ENCODE peak calls at places on chromosomes 12 and 14, in five cellular contexts. X, Q, W, S and B are unnamed samples.

GRCh38 chr14:105292810-105293711 is 7.7 kb downstream of the BRF1 start:
- DNase-seq in X (no peak), Q (no peak), W (no peak), S (no peak), B (peak; percentile 50)

GRCh38 chr12:122088181-122088810 is 9.7 kb downstream of the MLXIP start:
- DNase-seq in X (no peak), Q (peak; percentile 57), W (no peak), S (no peak), B (no peak)

GRCh38 chr12:67843257-67843656 is 146.0 kb upstream of the IFNG-AS1 start:
- DNase-seq in X (no peak), Q (no peak), W (no peak), S (no peak), B (no peak)

GRCh38 chr14:99972748-99973466 is 92.3 kb upstream of the EVL start:
- DNase-seq in X (no peak), Q (no peak), W (no peak), S (no peak), B (no peak)

GRCh38 chr14:85529803-85530574 is at the start of gene FLRT2:
- DNase-seq in X (peak; percentile 72), Q (no peak), W (no peak), S (peak; percentile 53), B (peak; percentile 88)

GRCh38 chr14:73759183-73759713 is 45.1 kb upstream of the PNMA1 start:
- DNase-seq in X (peak; percentile 85), Q (no peak), W (no peak), S (peak; percentile 60), B (peak; percentile 66)

GRCh38 chr14:52258783-52259182 is 8.7 kb upstream of the PTGDR start:
- DNase-seq in X (no peak), Q (no peak), W (no peak), S (no peak), B (no peak)

GRCh38 chr12:131114942-131115584 is 161.4 kb downstream of the ADGRD1 start:
- DNase-seq in X (peak; percentile 40), Q (no peak), W (no peak), S (no peak), B (no peak)

GRCh38 chr12:51536159-51536558 is 54.9 kb upstream of the SCN8A start:
- DNase-seq in X (no peak), Q (no peak), W (no peak), S (no peak), B (no peak)

GRCh38 chr14:89428556-89429196 is 11.6 kb upstream of the FOXN3 start:
- DNase-seq in X (peak; percentile 60), Q (peak; percentile 77), W (no peak), S (no peak), B (no peak)

GRCh38 chr12:98838282-98838681 is 193.2 kb downstream of the APAF1 start:
- DNase-seq in X (no peak), Q (no peak), W (no peak), S (no peak), B (no peak)

GRCh38 chr12:46553266-46553665 is 180.7 kb upstream of the SLC38A2 start:
- DNase-seq in X (no peak), Q (no peak), W (no peak), S (no peak), B (no peak)

GRCh38 chr14:98208943-98209342 is 1063.1 kb downstream of the BCL11B start:
- DNase-seq in X (no peak), Q (no peak), W (no peak), S (no peak), B (no peak)

GRCh38 chr14:102238131-102238530 is 66.8 kb downstream of the MOK start:
- DNase-seq in X (no peak), Q (no peak), W (no peak), S (no peak), B (no peak)

GRCh38 chr12:2378835-2379330 is 326.1 kb downstream of the CACNA1C start:
- DNase-seq in X (no peak), Q (no peak), W (peak; percentile 72), S (no peak), B (no peak)

GRCh38 chr12:3628629-3629028 is 124.3 kb downstream of the CRACR2A start:
- DNase-seq in X (no peak), Q (no peak), W (no peak), S (no peak), B (no peak)

GRCh38 chr12:113231275-113232231 is 10.3 kb downstream of the TPCN1 start:
- DNase-seq in X (peak; percentile 26), Q (no peak), W (no peak), S (no peak), B (no peak)

GRCh38 chr12:81000831-81001230 is 63.1 kb upstream of the LIN7A start:
- DNase-seq in X (no peak), Q (no peak), W (no peak), S (no peak), B (no peak)

GRCh38 chr14:59483360-59483759 is 848 bp downstream of the L3HYPDH start:
- DNase-seq in X (no peak), Q (no peak), W (no peak), S (peak; percentile 45), B (no peak)

GRCh38 chr12:131710464-131711457 is at the start of gene SFSWAP:
- DNase-seq in X (peak; percentile 91), Q (peak; percentile 44), W (peak; percentile 48), S (peak; percentile 70), B (peak; percentile 96)

GRCh38 chr12:115749485-115749884 is 528.0 kb downstream of the MED13L start:
- DNase-seq in X (no peak), Q (no peak), W (no peak), S (no peak), B (no peak)

GRCh38 chr12:109710747-109711595 is 2.7 kb upstream of the FAM222A start:
- DNase-seq in X (no peak), Q (no peak), W (no peak), S (no peak), B (no peak)
- H3K27ac ChIP-seq in X (no peak overlapping the region), Q (no peak overlapping the region), W (no peak overlapping the region), S (no peak overlapping the region), B (no peak overlapping the region)

GRCh38 chr14:103905861-103906456 is 22.3 kb upstream of the TDRD9 start:
- DNase-seq in X (no peak), Q (no peak), W (no peak), S (no peak), B (no peak)

GRCh38 chr14:103910262-103910935 is 17.9 kb upstream of the TDRD9 start:
- DNase-seq in X (peak; percentile 93), Q (peak; percentile 94), W (peak; percentile 9), S (peak; percentile 91), B (no peak)

GRCh38 chr14:103908580-103908979 is 19.7 kb upstream of the TDRD9 start:
- DNase-seq in X (no peak), Q (no peak), W (no peak), S (no peak), B (no peak)

GRCh38 chr14:103910984-103911383 is 17.3 kb upstream of the TDRD9 start:
- DNase-seq in X (no peak), Q (no peak), W (no peak), S (no peak), B (no peak)

GRCh38 chr14:103909531-103910261 is 18.6 kb upstream of the TDRD9 start:
- DNase-seq in X (peak; percentile 41), Q (no peak), W (no peak), S (no peak), B (no peak)
- H3K27ac ChIP-seq in X (no peak overlapping the region), Q (peak overlapping the region; percentile 21), W (no peak overlapping the region), S (no peak overlapping the region), B (peak overlapping the region; percentile 33)

DNA sequence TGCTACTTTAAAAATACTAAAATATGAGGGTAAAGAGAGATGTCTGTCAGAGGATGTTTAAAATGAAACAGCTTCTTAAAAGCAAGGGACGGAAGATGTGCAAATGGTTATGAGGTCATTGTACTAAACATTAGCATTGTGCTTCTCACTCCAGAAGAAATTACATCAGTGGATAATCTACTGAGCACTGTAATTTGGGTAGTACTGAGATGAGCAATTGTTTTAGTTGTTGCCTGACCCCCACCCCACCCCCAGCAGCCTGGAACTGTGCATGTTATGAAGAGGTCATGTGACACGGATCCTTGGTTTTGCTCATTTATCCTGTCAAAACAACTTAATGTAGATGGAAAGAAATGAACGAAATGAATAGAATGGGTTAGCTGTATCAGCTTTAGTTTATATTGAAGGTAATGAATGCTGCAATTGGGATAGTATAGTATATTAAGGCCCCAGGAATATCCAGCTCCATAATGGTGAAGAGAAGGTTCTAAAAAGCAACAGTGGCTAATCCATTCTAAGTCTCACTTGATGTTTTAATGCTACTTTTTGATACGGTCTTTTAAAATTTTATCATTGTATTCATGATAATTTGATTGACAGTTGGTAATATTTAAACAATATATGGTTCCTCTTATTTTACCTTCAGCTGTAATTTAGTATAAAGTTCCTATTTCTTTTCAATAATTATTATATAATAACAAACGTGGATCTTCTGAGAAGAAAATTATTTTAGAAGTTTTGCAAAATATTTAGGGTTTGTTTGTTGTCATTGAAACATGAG is 58.4 kb downstream of the WNK1 start:
- DNase-seq in X (no peak), Q (no peak), W (no peak), S (no peak), B (no peak)
- H3K27ac ChIP-seq in X (no peak overlapping the region), Q (no peak overlapping the region), W (peak overlapping the region; percentile 9), S (no peak overlapping the region), B (no peak overlapping the region)

GRCh38 chr14:54333511-54333910 is 63.3 kb upstream of the CDKN3 start:
- DNase-seq in X (no peak), Q (no peak), W (no peak), S (no peak), B (no peak)
- H3K27ac ChIP-seq in X (no peak overlapping the region), Q (no peak overlapping the region), W (no peak overlapping the region), S (no peak overlapping the region), B (no peak overlapping the region)

DNA sequence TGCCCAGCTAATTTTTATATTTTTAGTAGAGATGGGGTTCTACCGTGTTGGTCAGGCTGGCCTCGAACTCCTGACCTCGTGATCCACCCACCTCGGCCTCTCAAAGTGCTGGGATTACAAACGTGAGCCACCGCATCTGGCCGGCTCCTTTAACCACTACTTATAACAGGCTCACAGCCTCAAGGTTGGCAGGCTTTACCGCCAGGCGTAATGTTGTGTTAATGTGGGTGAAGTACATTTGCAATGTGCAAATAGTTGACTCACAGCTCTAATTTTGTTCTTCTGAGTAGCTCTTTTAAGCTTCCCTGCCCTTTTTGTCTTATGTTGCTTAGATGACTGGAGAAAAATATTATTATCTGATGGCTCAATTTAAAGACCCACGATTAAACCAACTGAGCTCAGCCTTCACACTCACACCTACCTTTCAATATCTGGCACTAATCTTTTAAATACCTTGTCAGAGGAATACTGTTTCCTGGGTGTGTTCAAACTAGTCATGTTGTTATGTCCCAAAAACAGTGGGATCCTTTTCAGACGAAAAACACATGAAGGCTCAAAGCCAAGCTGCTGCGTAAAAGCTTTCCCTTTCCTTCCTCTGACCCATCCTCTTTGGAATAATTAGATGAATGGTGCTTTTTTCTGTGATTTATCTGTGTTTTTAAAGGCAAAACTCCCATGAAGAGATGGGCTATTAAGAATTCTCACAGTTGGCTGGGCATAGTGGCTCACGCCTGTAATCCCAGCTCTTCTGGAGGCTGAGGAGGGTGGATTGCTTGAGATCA is 57.2 kb upstream of the USP44 start:
- DNase-seq in X (peak; percentile 83), Q (peak; percentile 67), W (no peak), S (peak; percentile 37), B (no peak)
- H3K27ac ChIP-seq in X (peak overlapping the region; percentile 49), Q (peak overlapping the region; percentile 52), W (no peak overlapping the region), S (no peak overlapping the region), B (peak overlapping the region; percentile 35)

GRCh38 chr12:48180857-48181495 is 2.5 kb upstream of the CCDC184 start:
- DNase-seq in X (no peak), Q (no peak), W (no peak), S (no peak), B (no peak)

GRCh38 chr12:48175613-48176416 is 7.6 kb upstream of the CCDC184 start:
- DNase-seq in X (no peak), Q (no peak), W (no peak), S (no peak), B (no peak)

GRCh38 chr12:48180424-48180823 is 3.0 kb upstream of the CCDC184 start:
- DNase-seq in X (no peak), Q (no peak), W (no peak), S (no peak), B (no peak)

GRCh38 chr12:48177985-48178384 is 5.5 kb upstream of the CCDC184 start:
- DNase-seq in X (no peak), Q (no peak), W (no peak), S (no peak), B (no peak)

GRCh38 chr12:48176417-48176751 is 7.1 kb upstream of the CCDC184 start:
- DNase-seq in X (no peak), Q (no peak), W (no peak), S (no peak), B (no peak)
- H3K27ac ChIP-seq in X (no peak overlapping the region), Q (peak overlapping the region; percentile 40), W (no peak overlapping the region), S (no peak overlapping the region), B (no peak overlapping the region)